ENCODE peak calls at places on chromosomes 4 and X, in five cellular contexts. L is K562, W is GM12878, U is H1, O is HepG2. T is an unnamed sample.

GRCh38 chr4:37674446-37674845 is 11.7 kb downstream of the RELL1 start:
- DNase-seq in L (no peak), W (no peak), U (no peak), O (no peak), T (no peak)

GRCh38 chr4:42329421-42329820 is 67.9 kb upstream of the SHISA3 start:
- DNase-seq in L (no peak), W (no peak), U (no peak), O (no peak), T (no peak)

GRCh38 chr4:100369871-100370270 is 148.0 kb downstream of the EMCN start:
- DNase-seq in L (no peak), W (no peak), U (no peak), O (no peak), T (no peak)

GRCh38 chr4:1711906-1712215 is 258 bp downstream of the SLBP start:
- DNase-seq in L (no peak), W (no peak), U (no peak), O (no peak), T (no peak)

GRCh38 chrX:30673884-30674598 is 20.8 kb downstream of the GK start:
- DNase-seq in L (no peak), W (no peak), U (no peak), O (no peak), T (no peak)

GRCh38 chr4:142274137-142274536 is 572.0 kb downstream of the INPP4B start:
- DNase-seq in L (no peak), W (no peak), U (no peak), O (no peak), T (no peak)

GRCh38 chrX:46713672-46714487 is 45.0 kb downstream of the SLC9A7 start:
- DNase-seq in L (no peak), W (peak), U (no peak), O (no peak), T (no peak)

GRCh38 chr4:1207603-1208265 is 35.4 kb upstream of the SPON2 start:
- DNase-seq in L (no peak), W (no peak), U (no peak), O (no peak), T (peak)

GRCh38 chr4:102449751-102450352 is 51.3 kb upstream of the NFKB1 start:
- DNase-seq in L (peak), W (peak), U (no peak), O (peak), T (peak)

GRCh38 chrX:17405225-17405969 is 30.4 kb downstream of the NHS start:
- DNase-seq in L (no peak), W (no peak), U (no peak), O (peak), T (no peak)

GRCh38 chr4:63619771-63620170 is 789.5 kb downstream of the TECRL start:
- DNase-seq in L (no peak), W (no peak), U (no peak), O (no peak), T (no peak)

GRCh38 chrX:120790118-120790517 is 85.5 kb downstream of the CT47B1 start:
- DNase-seq in L (peak), W (peak), U (no peak), O (peak), T (peak)

GRCh38 chrX:74343970-74344622 is 40.1 kb downstream of the ZCCHC13 start:
- DNase-seq in L (peak), W (peak), U (peak), O (peak), T (peak)

GRCh38 chr4:93199492-93199891 is 629.1 kb upstream of the ATOH1 start:
- DNase-seq in L (peak), W (no peak), U (peak), O (peak), T (peak)

GRCh38 chr4:121062466-121062975 is 9.8 kb downstream of the NDNF start:
- DNase-seq in L (no peak), W (no peak), U (no peak), O (no peak), T (peak)

GRCh38 chrX:14010566-14010965 is 19.1 kb downstream of the GEMIN8 start:
- DNase-seq in L (no peak), W (no peak), U (no peak), O (no peak), T (no peak)

GRCh38 chr4:113541933-113542332 is 219.6 kb downstream of the CAMK2D start:
- DNase-seq in L (no peak), W (no peak), U (no peak), O (no peak), T (no peak)

GRCh38 chr4:32689520-32689919 is 1969.4 kb downstream of the PCDH7 start:
- DNase-seq in L (no peak), W (no peak), U (no peak), O (no peak), T (no peak)

GRCh38 chr4:145567471-145567870 is 51.7 kb upstream of the MMAA start:
- DNase-seq in L (no peak), W (no peak), U (no peak), O (no peak), T (no peak)

GRCh38 chr4:158193171-158193749 is 17.0 kb upstream of the TMEM144 start:
- DNase-seq in L (peak), W (no peak), U (no peak), O (peak), T (peak)

GRCh38 chr4:183987529-183987946 is 82.4 kb downstream of the STOX2 start:
- DNase-seq in L (no peak), W (no peak), U (no peak), O (no peak), T (peak)

GRCh38 chrX:47178337-47178736 is 15.3 kb upstream of the UBA1 start:
- DNase-seq in L (no peak), W (no peak), U (no peak), O (no peak), T (no peak)

GRCh38 chrX:26783512-26784225 is 567.7 kb downstream of the MAGEB5 start:
- DNase-seq in L (peak), W (no peak), U (peak), O (peak), T (peak)

GRCh38 chr4:124953059-124953850 is 240.7 kb upstream of the ANKRD50 start:
- DNase-seq in L (no peak), W (no peak), U (no peak), O (no peak), T (no peak)

GRCh38 chr4:102308032-102308799 is 37.1 kb downstream of the SLC39A8 start:
- DNase-seq in L (no peak), W (no peak), U (no peak), O (no peak), T (no peak)

GRCh38 chrX:20026278-20026677 is 35.4 kb upstream of the BCLAF3 start:
- DNase-seq in L (no peak), W (no peak), U (no peak), O (peak), T (no peak)

GRCh38 chr4:144709793-144710525 is 64.0 kb downstream of the HHIP start:
- DNase-seq in L (no peak), W (no peak), U (no peak), O (no peak), T (no peak)

GRCh38 chr4:134421734-134422133 is 220.1 kb upstream of the PABPC4L start:
- DNase-seq in L (no peak), W (no peak), U (no peak), O (no peak), T (no peak)

GRCh38 chrX:9627827-9628406 is 137.7 kb downstream of the GPR143 start:
- DNase-seq in L (no peak), W (no peak), U (no peak), O (no peak), T (no peak)

GRCh38 chrX:34426334-34426733 is 230.8 kb downstream of the TMEM47 start:
- DNase-seq in L (no peak), W (no peak), U (no peak), O (no peak), T (peak)

GRCh38 chrX:42739258-42739657 is 38.7 kb downstream of the PPP1R2C start:
- DNase-seq in L (no peak), W (no peak), U (no peak), O (no peak), T (no peak)

DNA sequence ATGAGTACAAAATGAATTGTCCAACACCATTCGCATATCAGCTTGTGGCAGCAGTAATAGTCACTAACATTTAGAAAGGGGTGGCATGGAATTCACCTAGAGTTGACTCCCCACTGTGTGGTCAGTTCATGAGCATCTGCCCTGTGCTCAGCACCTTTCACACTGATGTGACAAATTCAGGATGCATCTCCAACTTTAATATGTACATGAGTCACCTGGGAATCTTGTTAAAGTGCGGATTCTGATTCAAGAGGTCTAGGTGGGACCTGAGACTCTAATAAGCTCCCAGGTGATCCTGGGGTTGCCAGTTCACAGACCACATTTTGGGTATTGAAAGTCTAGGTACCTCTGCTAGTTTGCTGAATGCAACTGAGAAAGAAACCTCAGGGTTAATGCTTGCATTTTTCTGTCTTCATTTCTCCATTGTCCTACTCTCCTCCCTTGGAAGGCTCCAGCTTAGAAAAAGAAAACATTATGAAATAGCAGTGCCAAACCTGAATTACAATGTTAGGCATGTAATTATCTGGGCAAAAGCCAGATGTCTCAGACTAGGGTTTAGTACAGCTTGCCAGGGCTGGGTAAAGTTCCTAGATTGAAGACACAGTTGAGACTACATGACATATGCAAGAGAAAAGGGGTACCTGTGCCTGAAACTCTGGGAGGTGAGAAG is 32.7 kb downstream of the TMSB4X start:
- DNase-seq in L (no peak), W (no peak), U (no peak), O (no peak), T (no peak)
- H3K27ac ChIP-seq in L (no peak), W (peak), U (no peak), O (no peak), T (no peak)

DNA sequence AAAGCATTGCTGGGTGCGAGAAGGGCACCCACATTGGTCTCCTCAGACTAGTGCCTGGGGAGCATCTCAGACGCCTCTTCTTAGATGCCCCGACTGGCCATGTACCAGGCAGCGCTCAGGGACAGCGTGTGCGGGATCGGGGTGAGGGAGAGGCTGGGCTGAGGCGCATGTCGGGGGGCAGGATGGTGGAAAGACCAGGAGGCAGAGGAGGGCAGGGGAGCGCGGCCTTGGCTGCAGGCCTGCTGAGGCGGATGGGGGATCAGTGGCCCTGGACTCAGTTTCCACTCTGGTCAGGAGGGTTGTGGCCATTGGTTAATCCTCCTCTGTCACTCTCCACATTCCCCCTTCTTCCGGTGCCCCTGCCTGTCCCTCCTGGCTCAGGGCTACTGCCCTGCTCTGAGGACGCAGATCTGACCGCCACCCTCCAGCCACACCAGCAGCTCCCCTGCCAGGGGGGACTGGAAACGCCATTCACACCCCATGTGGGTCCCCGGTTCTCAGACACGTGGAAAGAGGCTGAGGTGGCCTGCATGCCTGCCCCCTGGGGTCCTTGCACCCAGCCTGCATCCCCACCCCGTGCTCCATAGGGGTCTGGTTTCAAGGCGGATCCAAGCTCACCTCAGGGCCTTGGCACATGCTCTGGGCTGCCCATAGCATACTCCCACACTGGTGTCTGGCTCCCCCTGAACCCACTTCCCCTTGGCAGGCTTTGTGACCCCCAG is 105.9 kb downstream of the CPZ start:
- DNase-seq in L (no peak), W (no peak), U (no peak), O (no peak), T (no peak)
- TF ChIP-seq CREB1 in L (no peak), W (no peak), U (no peak), O (no peak), T (no peak)

GRCh38 chrX:109733658-109734022 is 583 bp upstream of the ACSL4 start:
- DNase-seq in L (no peak), W (no peak), U (no peak), O (no peak), T (no peak)

GRCh38 chrX:109732319-109732779 is 708 bp downstream of the ACSL4 start:
- DNase-seq in L (peak), W (no peak), U (no peak), O (no peak), T (peak)

GRCh38 chrX:109735241-109735744 is 2.2 kb upstream of the ACSL4 start:
- DNase-seq in L (no peak), W (no peak), U (no peak), O (no peak), T (no peak)

GRCh38 chrX:109732780-109733657 is at the start of gene ACSL4:
- DNase-seq in L (peak), W (no peak), U (peak), O (peak), T (peak)
- TF ChIP-seq POLR2AphosphoS5 in L (peak), W (peak), U (no peak), O (peak), T (peak)

DNA sequence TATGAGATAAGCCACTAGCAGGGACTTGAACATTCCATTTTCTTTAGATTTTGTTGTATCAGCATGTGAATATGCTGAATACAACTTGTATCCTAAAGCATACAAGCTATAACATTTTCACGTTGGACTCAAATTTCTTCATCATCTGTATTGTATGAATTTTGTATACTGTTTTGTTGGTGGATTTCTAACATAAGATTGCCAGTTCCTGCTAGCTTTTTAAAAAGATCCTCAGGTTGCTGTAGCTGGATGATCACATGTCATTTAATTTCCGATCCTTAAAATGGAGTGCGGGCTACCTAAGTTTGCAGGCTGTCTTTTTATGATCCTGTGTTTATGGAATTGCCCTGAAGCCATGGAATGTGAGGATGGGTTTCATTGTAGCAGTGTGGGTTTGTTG is 6.9 kb downstream of the PDLIM5 start:
- DNase-seq in L (no peak), W (no peak), U (no peak), O (no peak), T (no peak)
- H3K27ac ChIP-seq in L (peak), W (no peak), U (no peak), O (peak), T (no peak)

DNA sequence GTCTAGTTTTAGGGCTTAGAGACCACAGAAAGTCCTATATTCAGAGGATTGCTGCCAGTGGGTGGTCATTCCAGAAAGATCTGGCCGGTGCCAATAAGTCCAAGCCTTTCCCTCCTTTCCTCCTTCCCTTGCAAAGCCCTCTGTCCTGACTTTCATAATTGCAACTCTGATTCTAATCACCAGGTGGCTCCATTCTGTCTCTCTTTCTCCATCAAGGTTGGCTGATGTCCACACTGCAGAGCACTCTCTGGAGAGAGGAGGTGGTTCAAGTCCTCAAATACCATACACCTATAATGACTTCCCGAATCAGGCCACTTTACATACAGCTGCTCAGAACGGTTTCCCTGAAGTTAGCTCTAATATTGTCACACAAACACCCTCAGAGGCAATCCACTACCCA is 22.4 kb upstream of the ARMCX4 start:
- DNase-seq in L (peak), W (no peak), U (no peak), O (peak), T (peak)
- TF ChIP-seq CREB1 in L (no peak), W (no peak), U (no peak), O (no peak), T (no peak)

DNA sequence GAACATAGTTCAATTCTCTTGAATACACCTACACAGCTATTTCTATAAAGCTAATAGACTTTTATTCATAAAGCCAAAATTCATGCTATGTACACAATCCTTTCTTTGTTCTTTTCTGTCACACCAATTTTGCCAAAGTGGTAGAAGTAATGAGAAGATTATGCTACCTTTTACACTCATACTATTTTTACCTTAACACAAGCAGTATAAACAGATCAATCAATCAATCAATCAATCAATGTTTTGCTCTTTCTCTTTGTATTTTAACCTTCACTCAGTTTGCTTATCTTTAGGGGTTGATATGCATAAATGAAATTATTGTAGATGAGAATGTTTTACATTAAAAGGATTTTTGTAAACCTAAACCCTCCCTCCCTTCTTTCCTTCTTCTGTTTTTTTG is 878.6 kb downstream of the RAPGEF2 start:
- DNase-seq in L (no peak), W (no peak), U (no peak), O (no peak), T (no peak)
- TF ChIP-seq POLR2AphosphoS5 in L (no peak), W (no peak), U (no peak), O (no peak), T (no peak)

DNA sequence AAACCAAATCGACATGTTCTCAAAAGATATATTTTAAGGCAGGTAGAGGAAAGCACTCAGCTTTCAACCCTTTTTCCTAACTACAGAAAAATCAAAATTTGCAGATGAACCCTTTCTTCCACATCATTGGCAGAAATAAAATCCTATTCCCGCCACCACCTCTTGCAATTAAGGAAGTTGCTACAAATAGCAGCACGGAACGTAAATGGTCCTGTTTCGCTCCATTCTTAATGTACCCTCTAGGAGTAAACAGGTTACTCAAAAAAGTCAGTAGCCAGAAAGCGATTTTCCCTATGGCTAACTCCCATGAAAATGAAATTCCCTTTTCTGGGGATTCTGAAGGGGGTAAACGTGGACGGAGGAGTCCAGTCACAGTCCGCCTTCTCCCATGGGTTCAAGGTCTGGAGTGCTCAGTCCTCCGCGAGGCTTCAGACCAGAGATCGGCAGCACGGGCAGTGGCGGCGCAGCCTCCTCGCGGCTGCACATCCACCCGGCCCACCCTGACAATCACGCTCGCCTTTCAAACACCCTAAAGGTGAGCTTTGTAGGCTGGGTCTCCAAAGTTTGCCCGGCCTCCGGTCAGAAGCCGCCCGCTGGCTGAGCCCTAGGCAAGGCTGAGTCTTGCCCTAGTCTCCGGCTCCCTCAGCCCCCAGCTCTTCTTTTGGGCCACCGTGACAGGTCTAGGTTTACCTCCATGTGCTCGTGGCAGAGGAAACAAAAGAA is 1.8 kb downstream of the ATP11C start:
- DNase-seq in L (peak), W (no peak), U (no peak), O (peak), T (peak)
- H3K27ac ChIP-seq in L (peak), W (peak), U (no peak), O (peak), T (no peak)

GRCh38 chrX:106995678-106996077 is 4.3 kb downstream of the MORC4 start:
- DNase-seq in L (no peak), W (no peak), U (no peak), O (no peak), T (no peak)

GRCh38 chrX:106999002-106999975 is 723 bp downstream of the MORC4 start:
- DNase-seq in L (peak), W (no peak), U (no peak), O (peak), T (peak)

GRCh38 chrX:106997611-106998010 is 2.4 kb downstream of the MORC4 start:
- DNase-seq in L (no peak), W (no peak), U (no peak), O (no peak), T (no peak)

GRCh38 chrX:107000013-107000515 is at the start of gene MORC4:
- DNase-seq in L (peak), W (no peak), U (peak), O (peak), T (peak)
- TF ChIP-seq CREB1 in L (no peak), W (no peak), U (no peak), O (no peak), T (no peak)